ENCODE peak calls at places on chromosomes 13 and 19, in ten cellular contexts. N, Z, V, D, W, G, Q, L, E and X are unnamed samples.

GRCh38 chr13:60267498-60268202 is 103.9 kb upstream of the DIAPH3 start:
- DNase-seq in N (peak; percentile 9), Z (peak; percentile 50), V (no peak), D (no peak), W (no peak), G (no peak), Q (no peak), L (no peak), E (peak; percentile 2), X (peak; percentile 53)

GRCh38 chr13:32228330-32229041 is 86.7 kb downstream of the ZAR1L start:
- DNase-seq in N (peak; percentile 14), Z (no peak), V (no peak), D (no peak), W (peak; percentile 26), G (peak; percentile 56), Q (no peak), L (peak; percentile 84), E (no peak), X (no peak)

GRCh38 chr13:112781881-112782361 is 92.1 kb downstream of the ATP11A start:
- DNase-seq in N (no peak), Z (no peak), V (peak; percentile 68), D (no peak), W (peak; percentile 30), G (no peak), Q (no peak), L (no peak), E (peak; percentile 96), X (no peak)

GRCh38 chr13:59261928-59262488 is 901.7 kb downstream of the DIAPH3 start:
- DNase-seq in N (peak; percentile 68), Z (no peak), V (no peak), D (no peak), W (no peak), G (no peak), Q (no peak), L (peak; percentile 12), E (no peak), X (peak; percentile 18)

GRCh38 chr13:61463027-61463426 is 47.4 kb upstream of the PCDH20 start:
- DNase-seq in N (no peak), Z (no peak), V (no peak), D (no peak), W (no peak), G (no peak), Q (no peak), L (no peak), E (no peak), X (peak; percentile 34)

GRCh38 chr19:4065430-4066175 is 1.1 kb downstream of the ZBTB7A start:
- DNase-seq in N (peak; percentile 99), Z (peak; percentile 98), V (peak; percentile 97), D (peak; percentile 78), W (peak; percentile 92), G (peak; percentile 93), Q (peak; percentile 95), L (peak; percentile 98), E (peak; percentile 98), X (peak; percentile 99)

GRCh38 chr13:20964904-20965303 is 62.4 kb upstream of the XPO4 start:
- DNase-seq in N (peak; percentile 34), Z (no peak), V (no peak), D (no peak), W (no peak), G (peak; percentile 72), Q (no peak), L (peak; percentile 58), E (no peak), X (no peak)

GRCh38 chr19:47719047-47719885 is 6.0 kb downstream of the EHD2 start:
- DNase-seq in N (peak; percentile 98), Z (no peak), V (peak; percentile 91), D (no peak), W (peak; percentile 95), G (no peak), Q (no peak), L (peak; percentile 99), E (peak; percentile 91), X (peak; percentile 93)

GRCh38 chr13:26220575-26220974 is 1.5 kb downstream of the RNF6 start:
- DNase-seq in N (peak; percentile 27), Z (no peak), V (no peak), D (no peak), W (peak; percentile 68), G (peak; percentile 71), Q (no peak), L (peak; percentile 68), E (peak; percentile 32), X (peak; percentile 38)

GRCh38 chr13:43159007-43159406 is 135.6 kb downstream of the DNAJC15 start:
- DNase-seq in N (peak; percentile 53), Z (no peak), V (no peak), D (no peak), W (no peak), G (peak; percentile 38), Q (no peak), L (peak; percentile 71), E (peak; percentile 6), X (no peak)

DNA sequence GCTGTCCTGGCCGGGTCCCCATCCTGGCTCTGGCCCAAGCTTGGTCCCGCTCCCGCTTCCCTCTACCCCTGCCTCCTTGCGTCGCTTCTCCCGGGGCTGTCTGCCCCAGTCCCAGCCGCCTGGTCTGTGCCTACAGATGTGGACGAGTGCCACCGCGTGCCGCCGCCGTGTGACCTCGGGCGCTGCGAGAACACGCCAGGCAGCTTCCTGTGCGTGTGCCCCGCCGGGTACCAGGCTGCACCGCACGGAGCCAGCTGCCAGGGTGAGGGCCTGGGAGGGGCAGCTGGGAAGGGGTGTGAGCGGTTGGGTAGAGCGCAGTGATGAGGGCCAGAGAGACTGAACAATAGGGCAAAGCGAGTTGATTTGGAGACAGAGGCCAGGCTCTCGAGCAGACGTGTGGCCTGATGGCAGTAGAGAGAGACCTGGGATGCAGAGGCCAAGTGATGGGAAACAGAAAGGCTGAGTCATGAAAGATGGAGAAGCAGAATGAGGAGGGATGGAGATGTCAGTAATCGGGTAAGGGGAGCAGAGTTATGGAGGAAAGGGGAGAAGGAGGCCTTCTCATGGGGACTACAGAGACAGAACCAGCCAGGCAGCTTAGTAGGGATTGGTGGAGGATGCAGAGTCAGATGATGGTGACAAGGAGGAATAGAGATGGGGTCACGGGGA is 9.4 kb downstream of the LTBP4 start:
- DNase-seq in N (no peak), Z (peak; percentile 80), V (peak; percentile 74), D (no peak), W (peak; percentile 46), G (no peak), Q (peak; percentile 62), L (no peak), E (peak; percentile 86), X (no peak)
- H3K4me3 ChIP-seq in N (no peak overlapping the region), Z (peak overlapping the region; percentile 61), V (peak overlapping the region; percentile 57), D (peak overlapping the region; percentile 59), W (peak overlapping the region; percentile 63), G (no peak overlapping the region), Q (peak overlapping the region; percentile 29), L (no peak overlapping the region), E (no peak overlapping the region), X (no peak overlapping the region)

DNA sequence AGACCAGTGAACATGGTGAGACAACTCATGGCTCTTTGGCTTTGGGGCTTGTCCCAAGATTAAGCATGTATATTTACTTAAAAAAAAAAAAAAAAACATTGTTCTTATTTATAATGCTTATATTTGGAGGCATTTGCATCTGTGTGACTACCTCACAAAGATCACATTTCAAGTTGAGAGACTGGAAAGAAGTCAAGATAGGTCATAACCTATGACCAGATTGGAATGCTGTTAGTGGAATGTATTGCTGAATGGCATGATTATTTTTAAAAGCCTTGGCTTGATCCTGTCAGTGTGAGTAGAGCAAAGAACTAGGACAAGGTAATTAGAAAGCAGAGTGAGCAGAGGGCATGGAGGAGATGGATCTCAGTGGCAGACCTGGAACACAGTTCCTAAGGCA is 214.6 kb downstream of the OXGR1 start:
- DNase-seq in N (no peak), Z (no peak), V (no peak), D (no peak), W (no peak), G (no peak), Q (no peak), L (no peak), E (no peak), X (no peak)
- H3K4me3 ChIP-seq in N (no peak overlapping the region), Z (no peak overlapping the region), V (no peak overlapping the region), D (no peak overlapping the region), W (no peak overlapping the region), G (no peak overlapping the region), Q (no peak overlapping the region), L (no peak overlapping the region), E (no peak overlapping the region), X (no peak overlapping the region)

DNA sequence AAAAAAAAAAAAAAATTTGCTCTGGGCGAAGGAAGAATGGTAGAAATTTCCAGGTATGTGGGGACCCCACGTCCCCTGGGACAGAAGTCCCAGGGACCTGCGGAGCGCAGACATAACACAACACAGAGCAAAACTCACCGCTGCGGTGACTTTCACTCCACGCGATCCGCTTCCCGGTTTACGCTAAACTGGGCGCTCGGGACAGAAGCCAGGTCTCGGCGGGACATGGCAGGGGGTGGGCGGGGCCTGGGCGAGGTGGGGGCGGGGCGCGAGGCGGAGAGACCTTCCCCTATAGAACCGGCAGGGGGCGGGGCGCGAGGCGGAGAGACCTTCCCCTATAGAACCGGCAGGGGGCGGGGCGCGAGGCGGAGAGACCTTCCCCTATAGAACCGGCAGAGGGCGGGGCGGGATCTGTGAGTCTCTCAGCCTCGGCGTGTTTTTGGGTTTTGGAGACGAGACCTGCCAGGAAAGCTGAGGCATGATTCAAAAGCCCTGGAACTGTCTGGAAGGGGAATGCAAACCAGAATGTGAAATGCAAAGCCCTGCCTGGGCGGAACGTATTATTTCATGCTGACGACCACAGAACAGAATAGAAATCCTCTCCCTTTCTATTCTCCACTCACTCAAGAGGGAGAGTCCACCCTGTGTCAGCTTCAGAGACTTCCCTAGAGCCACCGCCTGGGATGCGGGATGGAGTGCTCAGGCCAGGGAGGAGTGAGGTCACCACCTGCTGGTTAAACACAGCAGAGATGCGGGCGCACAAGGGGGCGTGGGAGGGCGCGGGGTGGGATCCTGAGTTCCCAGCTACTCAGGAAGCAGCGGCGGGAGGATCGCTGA is 20.2 kb upstream of the ERVV-1 start:
- DNase-seq in N (peak; percentile 89), Z (peak; percentile 78), V (peak; percentile 75), D (no peak), W (peak; percentile 71), G (peak; percentile 86), Q (peak; percentile 78), L (peak; percentile 66), E (peak; percentile 79), X (peak; percentile 91)
- H3K4me3 ChIP-seq in N (peak overlapping the region; percentile 72), Z (peak overlapping the region; percentile 60), V (peak overlapping the region; percentile 71), D (peak overlapping the region; percentile 52), W (peak overlapping the region; percentile 42), G (peak overlapping the region; percentile 72), Q (peak overlapping the region; percentile 63), L (peak overlapping the region; percentile 59), E (no peak overlapping the region), X (peak overlapping the region; percentile 32)

GRCh38 chr19:40686882-40687524 is 3.4 kb downstream of the NUMBL start:
- DNase-seq in N (no peak), Z (no peak), V (no peak), D (no peak), W (no peak), G (no peak), Q (no peak), L (no peak), E (no peak), X (no peak)
- H3K4me3 ChIP-seq in N (no peak overlapping the region), Z (no peak overlapping the region), V (no peak overlapping the region), D (no peak overlapping the region), W (no peak overlapping the region), G (no peak overlapping the region), Q (no peak overlapping the region), L (no peak overlapping the region), E (no peak overlapping the region), X (no peak overlapping the region)

GRCh38 chr19:34938886-34939285 is 12.2 kb downstream of the ZNF30 start:
- DNase-seq in N (no peak), Z (no peak), V (no peak), D (no peak), W (no peak), G (no peak), Q (no peak), L (no peak), E (no peak), X (no peak)
- H3K4me3 ChIP-seq in N (no peak overlapping the region), Z (no peak overlapping the region), V (no peak overlapping the region), D (no peak overlapping the region), W (no peak overlapping the region), G (no peak overlapping the region), Q (no peak overlapping the region), L (no peak overlapping the region), E (no peak overlapping the region), X (no peak overlapping the region)